ENCODE peak calls at places on chromosomes 11 and 22, in ten cellular contexts. One of them, this sample, is unnamed.

GRCh38 chr11:70525006-70525405 is 126.7 kb downstream of the CTTN start:
- DNase-seq in germinal center: no peak
- DNase-seq in DMS 273 treated with DMSO at 0.1 percent for 48 hours: no peak
- DNase-seq in A549: no peak
- DNase-seq in amniotic stem cell: no peak
- DNase-seq in iris pigment epithelial cell: no peak
- DNase-seq in cardiac fibroblast: no peak
- DNase-seq in bronchial epithelial cell: peak; percentile 52
- DNase-seq in HAP-1: no peak
- DNase-seq in GM12865: no peak
- DNase-seq in this sample: no peak

GRCh38 chr11:76759092-76759491 is 24.1 kb upstream of the TSKU start:
- DNase-seq in germinal center: no peak
- DNase-seq in DMS 273 treated with DMSO at 0.1 percent for 48 hours: no peak
- DNase-seq in A549: no peak
- DNase-seq in amniotic stem cell: no peak
- DNase-seq in iris pigment epithelial cell: no peak
- DNase-seq in cardiac fibroblast: no peak
- DNase-seq in bronchial epithelial cell: no peak
- DNase-seq in HAP-1: no peak
- DNase-seq in GM12865: no peak
- DNase-seq in this sample: no peak

GRCh38 chr11:15947681-15948648 is 408.4 kb downstream of the SOX6 start:
- DNase-seq in germinal center: no peak
- DNase-seq in DMS 273 treated with DMSO at 0.1 percent for 48 hours: no peak
- DNase-seq in A549: no peak
- DNase-seq in amniotic stem cell: no peak
- DNase-seq in iris pigment epithelial cell: no peak
- DNase-seq in cardiac fibroblast: no peak
- DNase-seq in bronchial epithelial cell: no peak
- DNase-seq in HAP-1: no peak
- DNase-seq in GM12865: no peak
- DNase-seq in this sample: no peak

GRCh38 chr22:50705219-50705691 is 32.6 kb downstream of the SHANK3 start:
- DNase-seq in germinal center: no peak
- DNase-seq in DMS 273 treated with DMSO at 0.1 percent for 48 hours: peak; percentile 7
- DNase-seq in A549: no peak
- DNase-seq in amniotic stem cell: no peak
- DNase-seq in iris pigment epithelial cell: peak; percentile 89
- DNase-seq in cardiac fibroblast: peak; percentile 17
- DNase-seq in bronchial epithelial cell: peak; percentile 14
- DNase-seq in HAP-1: peak; percentile 28
- DNase-seq in GM12865: no peak
- DNase-seq in this sample: peak; percentile 69

GRCh38 chr11:97948793-97949192 is 1072.0 kb upstream of the CNTN5 start:
- DNase-seq in germinal center: no peak
- DNase-seq in DMS 273 treated with DMSO at 0.1 percent for 48 hours: no peak
- DNase-seq in A549: no peak
- DNase-seq in amniotic stem cell: no peak
- DNase-seq in iris pigment epithelial cell: no peak
- DNase-seq in cardiac fibroblast: no peak
- DNase-seq in bronchial epithelial cell: no peak
- DNase-seq in HAP-1: no peak
- DNase-seq in GM12865: no peak
- DNase-seq in this sample: peak; percentile 17

GRCh38 chr11:12687740-12688139 is 13.5 kb downstream of the TEAD1 start:
- DNase-seq in germinal center: no peak
- DNase-seq in DMS 273 treated with DMSO at 0.1 percent for 48 hours: no peak
- DNase-seq in A549: no peak
- DNase-seq in amniotic stem cell: no peak
- DNase-seq in iris pigment epithelial cell: no peak
- DNase-seq in cardiac fibroblast: no peak
- DNase-seq in bronchial epithelial cell: no peak
- DNase-seq in HAP-1: no peak
- DNase-seq in GM12865: no peak
- DNase-seq in this sample: no peak

GRCh38 chr11:31874631-31875191 is 63.6 kb upstream of the PAX6 start:
- DNase-seq in germinal center: no peak
- DNase-seq in DMS 273 treated with DMSO at 0.1 percent for 48 hours: peak; percentile 84
- DNase-seq in A549: no peak
- DNase-seq in amniotic stem cell: no peak
- DNase-seq in iris pigment epithelial cell: no peak
- DNase-seq in cardiac fibroblast: no peak
- DNase-seq in bronchial epithelial cell: no peak
- DNase-seq in HAP-1: no peak
- DNase-seq in GM12865: no peak
- DNase-seq in this sample: no peak

GRCh38 chr11:93648168-93648567 is 13.3 kb upstream of the CEP295 start:
- DNase-seq in germinal center: no peak
- DNase-seq in DMS 273 treated with DMSO at 0.1 percent for 48 hours: peak; percentile 1
- DNase-seq in A549: no peak
- DNase-seq in amniotic stem cell: no peak
- DNase-seq in iris pigment epithelial cell: peak; percentile 47
- DNase-seq in cardiac fibroblast: peak; percentile 37
- DNase-seq in bronchial epithelial cell: peak; percentile 33
- DNase-seq in HAP-1: no peak
- DNase-seq in GM12865: peak; percentile 46
- DNase-seq in this sample: peak; percentile 26

GRCh38 chr22:28706845-28707244 is 27.2 kb upstream of the TTC28 start:
- DNase-seq in germinal center: peak; percentile 51
- DNase-seq in DMS 273 treated with DMSO at 0.1 percent for 48 hours: no peak
- DNase-seq in A549: no peak
- DNase-seq in amniotic stem cell: no peak
- DNase-seq in iris pigment epithelial cell: no peak
- DNase-seq in cardiac fibroblast: no peak
- DNase-seq in bronchial epithelial cell: no peak
- DNase-seq in HAP-1: no peak
- DNase-seq in GM12865: peak; percentile 33
- DNase-seq in this sample: no peak

GRCh38 chr11:57357827-57358226 is 19.7 kb downstream of the P2RX3 start:
- DNase-seq in germinal center: no peak
- DNase-seq in DMS 273 treated with DMSO at 0.1 percent for 48 hours: no peak
- DNase-seq in A549: no peak
- DNase-seq in amniotic stem cell: no peak
- DNase-seq in iris pigment epithelial cell: peak; percentile 50
- DNase-seq in cardiac fibroblast: peak; percentile 10
- DNase-seq in bronchial epithelial cell: no peak
- DNase-seq in HAP-1: no peak
- DNase-seq in GM12865: no peak
- DNase-seq in this sample: no peak

This sample was measured in MV-4-11.